ENCODE peak calls at places on chromosome 14, in ten cellular contexts. Q, C, D, W, E, O, U, F, Z and X are unnamed samples.

GRCh38 chr14:85190251-85190650 is 339.7 kb upstream of the FLRT2 start:
- DNase-seq in C (no peak), Z (no peak), Q (no peak), W (no peak), E (no peak), F (no peak), O (no peak), D (no peak), U (no peak), X (no peak)

GRCh38 chr14:85252011-85252410 is 277.9 kb upstream of the FLRT2 start:
- DNase-seq in U (no peak), Q (no peak), O (no peak), C (peak; percentile 58), F (no peak), E (no peak), W (no peak), D (peak; percentile 4), Z (no peak), X (no peak)

GRCh38 chr14:64444984-64445845 is 20.1 kb upstream of the AKAP5 start:
- DNase-seq in E (no peak), Q (peak; percentile 50), C (peak; percentile 81), O (no peak), F (peak; percentile 85), U (no peak), Z (no peak), D (peak; percentile 70), W (no peak), X (no peak)

GRCh38 chr14:76584271-76584702 is 177.0 kb upstream of the VASH1 start:
- DNase-seq in C (peak; percentile 9), O (no peak), Q (peak; percentile 3), Z (peak; percentile 1), W (no peak), D (no peak), U (no peak), F (no peak), E (no peak), X (no peak)

GRCh38 chr14:42459171-42459685 is 852.6 kb downstream of the LRFN5 start:
- DNase-seq in Q (no peak), E (no peak), O (no peak), C (peak; percentile 55), W (no peak), Z (no peak), U (no peak), F (no peak), D (no peak), X (no peak)

GRCh38 chr14:100621806-100622205 is 34.6 kb upstream of the BEGAIN start:
- DNase-seq in C (no peak), W (no peak), D (no peak), U (peak; percentile 86), Z (no peak), E (peak; percentile 8), O (no peak), F (no peak), Q (no peak), X (no peak)

GRCh38 chr14:69693823-69694729 is 72.9 kb upstream of the SRSF5 start:
- DNase-seq in D (no peak), Z (no peak), E (peak; percentile 52), C (peak; percentile 73), O (no peak), F (no peak), U (no peak), Q (peak; percentile 88), W (peak; percentile 35), X (no peak)

GRCh38 chr14:50615056-50615455 is 53.0 kb downstream of the SAV1 start:
- DNase-seq in C (no peak), O (no peak), E (no peak), U (no peak), Z (no peak), F (no peak), Q (no peak), W (no peak), D (no peak), X (no peak)

GRCh38 chr14:62947291-62947690 is 98.0 kb downstream of the KCNH5 start:
- DNase-seq in W (no peak), Q (no peak), E (no peak), F (no peak), O (no peak), Z (no peak), D (no peak), U (no peak), C (no peak), X (no peak)

GRCh38 chr14:54498095-54498531 is 9.3 kb upstream of the GMFB start:
- DNase-seq in Z (no peak), E (no peak), O (no peak), W (no peak), D (no peak), Q (no peak), C (peak; percentile 44), F (no peak), U (no peak), X (no peak)

GRCh38 chr14:35747379-35747778 is 61.7 kb downstream of the RALGAPA1 start:
- DNase-seq in F (no peak), E (no peak), O (no peak), Z (peak; percentile 98), U (no peak), Q (no peak), W (no peak), D (no peak), C (peak; percentile 45), X (no peak)

GRCh38 chr14:93007225-93007997 is 84.5 kb downstream of the CHGA start:
- DNase-seq in W (no peak), C (peak; percentile 86), E (peak; percentile 49), O (no peak), U (no peak), Q (peak; percentile 94), F (no peak), Z (no peak), D (peak; percentile 64), X (no peak)